ENCODE peak calls at places on chromosomes 1 and 21, in six cellular contexts. E, G, V, I, X and N are unnamed samples.

GRCh38 chr1:17080085-17080759 is 26.4 kb upstream of the SDHB start:
- DNase-seq in E (no peak), G (no peak), V (no peak), I (no peak), X (no peak), N (no peak)

GRCh38 chr1:115478933-115479551 is 141.0 kb upstream of the NGF start:
- DNase-seq in E (no peak), G (no peak), V (no peak), I (peak), X (no peak), N (no peak)

GRCh38 chr1:83815348-83815747 is 183.6 kb downstream of the TTLL7 start:
- DNase-seq in E (no peak), G (no peak), V (peak), I (no peak), X (no peak), N (no peak)

GRCh38 chr1:108830119-108831008 is 26.5 kb downstream of the AKNAD1 start:
- DNase-seq in E (peak), G (peak), V (peak), I (peak), X (peak), N (no peak)

GRCh38 chr1:19824541-19824940 is 9.5 kb upstream of the RNF186 start:
- DNase-seq in E (no peak), G (no peak), V (no peak), I (no peak), X (no peak), N (no peak)

GRCh38 chr1:245361056-245361455 is 206.3 kb downstream of the KIF26B start:
- DNase-seq in E (no peak), G (no peak), V (no peak), I (no peak), X (no peak), N (no peak)

GRCh38 chr1:214326406-214326805 is 45.4 kb downstream of the SMYD2 start:
- DNase-seq in E (no peak), G (no peak), V (no peak), I (no peak), X (no peak), N (no peak)

GRCh38 chr1:193377472-193377871 is 191.1 kb upstream of the B3GALT2 start:
- DNase-seq in E (no peak), G (no peak), V (no peak), I (no peak), X (no peak), N (no peak)

GRCh38 chr1:18948048-18948912 is 8.2 kb downstream of the IFFO2 start:
- DNase-seq in E (no peak), G (no peak), V (no peak), I (no peak), X (no peak), N (no peak)

GRCh38 chr1:111660204-111661150 is 40.9 kb downstream of the RAP1A start:
- DNase-seq in E (no peak), G (no peak), V (peak), I (peak), X (no peak), N (no peak)

DNA sequence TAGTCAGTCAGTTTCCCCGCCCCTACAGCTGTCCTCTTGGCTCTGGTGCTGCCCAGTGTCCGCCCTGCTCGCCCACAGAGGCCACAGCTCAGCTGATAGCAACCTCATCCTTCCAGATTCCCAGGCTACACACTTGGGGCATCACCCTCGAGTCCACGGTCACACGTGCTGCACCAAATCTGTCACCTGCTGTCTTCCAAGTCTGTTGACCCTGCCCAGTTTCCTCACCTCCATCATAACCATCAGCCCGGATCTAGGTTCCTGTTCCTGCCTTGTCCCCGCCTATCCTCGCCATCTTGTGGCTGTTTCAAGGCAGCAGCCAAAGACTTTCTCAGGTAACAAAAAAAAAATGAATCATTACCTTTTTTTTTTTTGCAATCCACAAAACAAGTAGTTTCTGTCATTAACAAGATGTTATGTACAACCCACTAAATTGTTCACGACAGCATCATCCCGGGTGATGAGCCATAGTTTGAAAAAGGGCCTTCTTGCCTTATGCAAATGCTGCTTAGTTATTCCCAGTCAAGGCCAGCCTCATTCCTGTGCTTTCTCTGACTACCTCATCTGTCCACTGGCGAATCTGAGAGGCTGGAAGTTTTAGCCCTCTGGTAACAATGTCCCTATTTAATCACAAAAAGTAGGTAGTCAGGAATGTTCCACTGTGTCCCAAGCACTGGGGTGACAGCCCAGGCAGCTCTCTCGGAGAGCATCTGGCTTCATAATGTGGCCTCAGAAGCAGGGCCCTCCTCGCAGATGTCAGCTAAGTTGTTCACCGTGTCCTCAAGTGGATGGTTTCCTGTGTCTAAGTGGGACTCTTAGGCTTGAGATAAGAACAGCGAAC is 4.9 kb upstream of the MIIP start:
- DNase-seq in E (peak), G (no peak), V (no peak), I (no peak), X (no peak), N (no peak)
- TF ChIP-seq CTCF in E (no peak), G (no peak), V (no peak), I (no peak), X (no peak), N (no peak)

DNA sequence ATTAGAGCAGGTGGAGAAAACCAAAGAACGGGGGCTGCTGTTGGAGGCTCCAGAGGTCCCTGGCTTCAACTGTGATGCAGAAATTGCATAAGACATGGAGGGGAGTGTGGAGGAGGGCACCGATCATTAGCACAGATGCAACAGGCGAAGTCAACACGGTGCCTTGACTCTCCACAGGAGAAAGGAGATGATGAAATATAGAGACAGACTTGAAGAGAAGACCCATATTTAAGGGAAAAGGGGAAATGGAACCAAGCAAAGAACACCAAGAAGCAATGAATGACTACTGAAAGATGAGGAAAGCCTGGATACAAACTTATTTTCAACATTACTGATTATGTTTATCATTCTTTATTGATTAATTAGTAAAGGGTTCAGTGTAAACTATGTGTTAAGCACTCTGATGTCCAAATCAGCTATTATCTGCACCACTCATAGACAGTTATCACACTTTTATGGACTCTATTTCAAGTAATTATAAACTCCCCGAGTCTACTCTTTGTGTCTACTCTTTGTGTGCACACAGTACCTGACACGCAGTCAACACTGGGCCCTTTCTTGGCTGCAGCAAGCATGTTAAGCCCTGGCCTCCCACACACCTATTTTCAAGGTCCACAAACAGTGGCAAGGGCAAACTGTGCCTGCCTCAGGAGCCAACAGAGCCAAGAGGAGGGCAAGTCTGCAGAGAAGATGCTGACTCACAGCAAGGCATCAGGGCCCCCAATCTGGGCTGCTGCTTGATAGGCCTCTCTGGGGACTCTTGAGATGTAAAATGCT is 17.7 kb downstream of the PCNX2 start:
- DNase-seq in E (no peak), G (no peak), V (no peak), I (no peak), X (no peak), N (no peak)
- H3K27ac ChIP-seq in E (no peak), G (no peak), V (no peak), I (no peak), X (no peak), N (no peak)

GRCh38 chr1:2133039-2133878 is 61.3 kb downstream of the FAAP20 start:
- DNase-seq in E (peak), G (peak), V (peak), I (peak), X (peak), N (peak)
- H3K4me3 ChIP-seq in E (no peak), G (peak), V (peak), I (peak), X (peak), N (peak)

DNA sequence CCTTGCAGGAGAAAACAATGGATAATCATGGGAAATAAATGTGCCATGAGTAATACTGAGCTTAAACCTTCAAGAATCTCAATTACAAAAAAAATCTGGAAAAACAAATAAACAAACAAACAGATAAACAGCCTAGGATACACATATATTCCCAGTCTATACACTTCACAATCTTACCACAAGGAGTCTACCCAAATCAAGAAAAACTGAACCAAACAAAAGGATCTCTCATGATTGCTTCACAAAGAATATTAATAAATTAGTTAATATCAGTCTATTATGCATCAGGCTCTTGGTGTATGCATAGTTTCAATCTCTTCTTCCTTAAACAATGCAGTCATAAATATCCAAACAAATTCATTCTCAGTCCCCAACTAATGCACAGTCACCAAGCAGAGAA is 3.2 kb upstream of the ESRRG start:
- DNase-seq in E (no peak), G (no peak), V (no peak), I (no peak), X (no peak), N (no peak)
- TF ChIP-seq CTCF in E (no peak), G (no peak), V (no peak), I (no peak), X (no peak), N (no peak)

DNA sequence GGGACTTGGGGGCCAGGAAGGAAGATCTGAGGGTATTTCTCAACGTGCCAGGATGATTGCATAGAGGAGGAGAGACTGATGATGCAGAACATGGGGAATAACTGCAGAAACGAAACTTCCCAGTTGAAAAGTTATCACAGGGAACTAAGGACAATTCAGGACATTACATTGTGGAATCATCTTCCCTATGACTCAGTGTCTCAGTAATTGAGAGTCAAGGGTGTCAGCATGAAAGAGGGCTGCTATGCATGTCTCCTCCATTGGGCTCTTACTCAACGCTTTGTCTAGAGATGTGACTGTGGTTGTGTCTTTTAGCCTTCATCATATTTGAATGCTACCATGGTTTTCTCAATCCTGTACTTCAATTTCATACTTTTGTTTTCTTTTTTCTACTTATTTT is 48.9 kb upstream of the PTGFR start:
- DNase-seq in E (no peak), G (no peak), V (no peak), I (no peak), X (no peak), N (no peak)
- H3K27ac ChIP-seq in E (no peak), G (no peak), V (no peak), I (no peak), X (no peak), N (no peak)

DNA sequence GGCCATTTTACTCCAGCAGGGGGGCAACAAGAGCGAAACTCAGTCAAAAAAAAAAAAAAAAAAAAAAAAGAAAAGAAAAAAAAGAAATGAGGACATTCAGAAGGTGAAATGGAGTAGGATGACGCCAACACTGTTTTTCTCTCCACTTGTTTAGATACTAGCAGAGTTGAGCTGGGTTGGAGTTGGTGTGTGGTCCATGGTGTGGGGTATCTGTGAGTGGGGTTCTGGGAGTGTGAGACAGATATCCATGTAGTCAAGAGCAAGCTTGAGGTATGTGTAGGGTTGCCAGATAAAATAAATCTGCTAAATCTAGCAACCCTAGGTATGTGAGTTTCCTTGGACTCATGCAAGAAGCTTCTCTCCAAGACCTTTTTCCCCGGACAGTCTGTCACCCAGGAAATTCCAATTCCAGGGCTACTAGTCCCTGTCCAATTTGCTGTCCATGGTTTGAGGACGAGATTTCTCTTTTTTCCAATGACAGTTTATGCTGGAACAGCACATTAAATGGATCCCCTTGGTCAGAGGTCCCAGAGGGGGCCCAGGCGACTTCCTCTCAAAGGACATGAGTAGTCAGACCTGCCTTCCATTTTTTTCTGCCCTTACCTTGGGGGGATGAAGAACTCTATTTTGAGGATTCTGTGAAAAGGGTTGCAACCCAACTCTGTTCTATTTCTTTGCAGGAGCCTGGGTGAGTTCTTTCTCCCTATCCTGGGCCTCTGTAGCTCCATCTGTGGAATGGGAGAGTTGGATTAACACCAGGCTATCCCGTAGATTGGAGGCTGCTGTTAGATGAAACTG is 2.1 kb upstream of the FOXD2 start:
- DNase-seq in E (no peak), G (no peak), V (no peak), I (peak), X (no peak), N (no peak)
- H3K4me3 ChIP-seq in E (no peak), G (peak), V (no peak), I (peak), X (no peak), N (no peak)

GRCh38 chr1:5119496-5120234 is 465.3 kb downstream of the AJAP1 start:
- DNase-seq in E (no peak), G (no peak), V (no peak), I (no peak), X (no peak), N (no peak)
- TF ChIP-seq CTCF in E (no peak), G (no peak), V (no peak), I (no peak), X (no peak), N (no peak)

GRCh38 chr21:29121759-29122158 is 8.7 kb upstream of the MAP3K7CL start:
- DNase-seq in E (no peak), G (no peak), V (no peak), I (no peak), X (no peak), N (no peak)

GRCh38 chr21:29125979-29126378 is 4.5 kb upstream of the MAP3K7CL start:
- DNase-seq in E (no peak), G (no peak), V (no peak), I (no peak), X (no peak), N (no peak)

GRCh38 chr21:29125199-29125598 is 5.2 kb upstream of the MAP3K7CL start:
- DNase-seq in E (no peak), G (no peak), V (no peak), I (no peak), X (no peak), N (no peak)

GRCh38 chr21:29130234-29130993 is at the start of gene MAP3K7CL:
- DNase-seq in E (no peak), G (no peak), V (peak), I (no peak), X (no peak), N (no peak)

DNA sequence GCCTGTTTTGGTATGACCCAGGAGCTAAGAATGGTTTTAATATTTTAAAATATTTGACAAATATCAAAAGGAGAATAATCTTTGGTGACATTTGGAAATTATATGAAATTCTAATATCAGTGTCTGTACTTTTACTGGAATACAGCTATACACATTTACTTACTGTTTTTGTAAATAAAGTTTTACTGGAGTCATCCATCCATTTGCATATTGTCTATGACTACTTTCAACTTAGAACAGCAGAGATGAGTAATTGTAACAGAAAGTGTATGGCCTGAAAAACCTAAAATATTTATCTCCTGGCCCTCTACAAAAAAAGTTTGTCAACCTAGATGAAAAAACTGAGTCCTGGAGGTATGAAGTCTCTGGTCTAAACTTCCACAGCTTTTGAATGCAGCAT is 5.8 kb upstream of the MAP3K7CL start:
- DNase-seq in E (no peak), G (no peak), V (no peak), I (no peak), X (no peak), N (no peak)
- H3K27ac ChIP-seq in E (no peak), G (no peak), V (no peak), I (no peak), X (no peak), N (no peak)